ENCODE peak calls at places on chromosomes 5 and 9, in eight cellular contexts. J is thyroid gland, V is tibial nerve, I is IMR-90, T is esophagus squamous epithelium, O is body of pancreas, A is ovary, S is testis. E is an unnamed sample.
A peak's percentile ranks its signal among the peaks of the same experiment; 100 is the strongest.

GRCh38 chr9:112174965-112175795 is at the start of gene SUSD1:
- DNase-seq in J (peak; percentile 28), V (no peak), I (no peak), T (no peak), O (peak; percentile 33), A (peak; percentile 20), S (peak; percentile 28), E (peak; percentile 49)

GRCh38 chr9:109050444-109050843 is 37.1 kb upstream of the CTNNAL1 start:
- DNase-seq in J (no peak), V (no peak), I (no peak), T (no peak), O (no peak), A (no peak), S (no peak), E (no peak)

GRCh38 chr5:78102498-78102897 is 192.0 kb downstream of the AP3B1 start:
- DNase-seq in J (no peak), V (no peak), I (peak; percentile 3), T (no peak), O (no peak), A (no peak), S (no peak), E (no peak)

GRCh38 chr5:154755361-154756202 is at the start of gene LARP1:
- DNase-seq in J (peak; percentile 74), V (no peak), I (peak; percentile 19), T (peak; percentile 75), O (no peak), A (no peak), S (peak; percentile 63), E (no peak)

GRCh38 chr9:85547574-85547973 is 194.2 kb downstream of the AGTPBP1 start:
- DNase-seq in J (no peak), V (no peak), I (no peak), T (no peak), O (no peak), A (no peak), S (no peak), E (no peak)

GRCh38 chr9:36118706-36119105 is 17.8 kb upstream of the GLIPR2 start:
- DNase-seq in J (peak; percentile 96), V (no peak), I (peak; percentile 33), T (no peak), O (no peak), A (no peak), S (no peak), E (no peak)

GRCh38 chr5:91865920-91866319 is 482.8 kb upstream of the ARRDC3 start:
- DNase-seq in J (no peak), V (no peak), I (no peak), T (no peak), O (no peak), A (no peak), S (no peak), E (no peak)

GRCh38 chr9:112119225-112120045 is 55.7 kb downstream of the SUSD1 start:
- DNase-seq in J (no peak), V (no peak), I (peak; percentile 45), T (no peak), O (peak; percentile 76), A (no peak), S (no peak), E (peak; percentile 83)

GRCh38 chr9:92762196-92762595 is 2.4 kb downstream of the BICD2 start:
- DNase-seq in J (no peak), V (no peak), I (no peak), T (no peak), O (no peak), A (no peak), S (no peak), E (no peak)

GRCh38 chr5:74393943-74394342 is 246.6 kb downstream of the ENC1 start:
- DNase-seq in J (no peak), V (no peak), I (no peak), T (no peak), O (no peak), A (no peak), S (no peak), E (no peak)

GRCh38 chr9:136572003-136572595 is 26.3 kb upstream of the NOTCH1 start:
- DNase-seq in J (peak; percentile 66), V (no peak), I (peak; percentile 77), T (no peak), O (no peak), A (no peak), S (no peak), E (no peak)

GRCh38 chr5:21573915-21574314 is 1279.2 kb downstream of the CDH12 start:
- DNase-seq in J (no peak), V (no peak), I (no peak), T (no peak), O (no peak), A (no peak), S (no peak), E (no peak)

DNA sequence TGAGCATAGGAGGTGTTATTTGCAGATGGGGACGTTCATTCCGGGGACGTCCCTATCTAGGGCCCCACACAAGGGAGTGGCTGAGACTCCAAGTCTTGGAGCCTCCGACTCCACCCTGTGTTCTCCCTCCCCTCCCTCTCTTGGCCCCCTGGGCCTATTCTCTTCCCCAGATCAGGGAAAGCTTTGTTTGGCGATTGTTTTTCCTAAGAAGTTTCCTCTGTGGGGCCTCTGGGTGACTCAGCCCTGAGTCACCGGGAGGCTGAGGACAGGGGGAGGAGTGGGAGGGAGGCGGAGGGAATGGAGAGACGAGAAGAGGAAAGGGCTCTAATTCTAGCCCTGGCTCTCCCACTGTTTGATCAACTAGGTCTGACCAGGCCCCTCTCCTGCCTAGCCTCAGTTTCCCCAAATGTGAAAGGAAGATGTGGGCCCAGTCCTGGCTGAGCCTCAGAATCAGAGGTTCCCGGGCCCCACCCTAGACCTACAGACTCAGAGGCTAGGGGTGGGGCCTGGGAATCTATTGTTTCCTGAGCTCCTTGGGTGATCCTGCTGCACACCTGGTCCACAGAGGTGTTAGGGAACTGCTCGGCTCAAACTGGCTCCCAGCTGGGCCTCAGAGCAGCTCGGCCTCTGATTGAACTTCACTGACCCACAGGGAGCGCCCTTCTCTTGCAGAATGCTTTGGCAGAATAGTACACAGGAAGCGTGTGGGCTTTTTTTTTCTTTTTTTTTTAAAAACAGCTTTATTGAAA is 19.2 kb downstream of the GSN start:
- DNase-seq in J (peak; percentile 82), V (peak; percentile 84), I (peak; percentile 95), T (peak; percentile 26), O (peak; percentile 64), A (peak; percentile 92), S (peak; percentile 87), E (peak; percentile 91)
- TF ChIP-seq POLR2A in J (peak; percentile 54), V (no peak), I (no peak), T (peak; percentile 22), O (no peak), A (no peak), S (no peak), E (peak; percentile 44)

GRCh38 chr9:135146766-135147472 is 59.5 kb downstream of the OLFM1 start:
- DNase-seq in J (no peak), V (no peak), I (no peak), T (no peak), O (no peak), A (no peak), S (no peak), E (peak; percentile 92)

GRCh38 chr9:135147938-135148337 is 60.5 kb downstream of the OLFM1 start:
- DNase-seq in J (no peak), V (no peak), I (no peak), T (no peak), O (no peak), A (no peak), S (no peak), E (no peak)

GRCh38 chr9:135147473-135147805 is 60.0 kb downstream of the OLFM1 start:
- DNase-seq in J (peak; percentile 60), V (no peak), I (no peak), T (no peak), O (no peak), A (no peak), S (no peak), E (no peak)

GRCh38 chr9:135144581-135145108 is 57.2 kb downstream of the OLFM1 start:
- DNase-seq in J (no peak), V (no peak), I (no peak), T (no peak), O (peak; percentile 31), A (no peak), S (peak; percentile 48), E (no peak)

GRCh38 chr9:135145312-135145711 is 57.8 kb downstream of the OLFM1 start:
- DNase-seq in J (no peak), V (no peak), I (no peak), T (no peak), O (no peak), A (no peak), S (no peak), E (no peak)
- TF ChIP-seq POLR2A in J (no peak), V (no peak), I (no peak), T (no peak), O (no peak), A (no peak), S (no peak), E (no peak)

GRCh38 chr9:131678499-131679111 is 61.3 kb downstream of the RAPGEF1 start:
- DNase-seq in J (peak; percentile 64), V (peak; percentile 70), I (peak; percentile 98), T (no peak), O (peak; percentile 36), A (peak; percentile 60), S (peak; percentile 53), E (peak; percentile 78)
- TF ChIP-seq POLR2A in J (peak; percentile 41), V (no peak), I (peak; percentile 24), T (peak; percentile 76), O (no peak), A (no peak), S (no peak), E (peak; percentile 20)

DNA sequence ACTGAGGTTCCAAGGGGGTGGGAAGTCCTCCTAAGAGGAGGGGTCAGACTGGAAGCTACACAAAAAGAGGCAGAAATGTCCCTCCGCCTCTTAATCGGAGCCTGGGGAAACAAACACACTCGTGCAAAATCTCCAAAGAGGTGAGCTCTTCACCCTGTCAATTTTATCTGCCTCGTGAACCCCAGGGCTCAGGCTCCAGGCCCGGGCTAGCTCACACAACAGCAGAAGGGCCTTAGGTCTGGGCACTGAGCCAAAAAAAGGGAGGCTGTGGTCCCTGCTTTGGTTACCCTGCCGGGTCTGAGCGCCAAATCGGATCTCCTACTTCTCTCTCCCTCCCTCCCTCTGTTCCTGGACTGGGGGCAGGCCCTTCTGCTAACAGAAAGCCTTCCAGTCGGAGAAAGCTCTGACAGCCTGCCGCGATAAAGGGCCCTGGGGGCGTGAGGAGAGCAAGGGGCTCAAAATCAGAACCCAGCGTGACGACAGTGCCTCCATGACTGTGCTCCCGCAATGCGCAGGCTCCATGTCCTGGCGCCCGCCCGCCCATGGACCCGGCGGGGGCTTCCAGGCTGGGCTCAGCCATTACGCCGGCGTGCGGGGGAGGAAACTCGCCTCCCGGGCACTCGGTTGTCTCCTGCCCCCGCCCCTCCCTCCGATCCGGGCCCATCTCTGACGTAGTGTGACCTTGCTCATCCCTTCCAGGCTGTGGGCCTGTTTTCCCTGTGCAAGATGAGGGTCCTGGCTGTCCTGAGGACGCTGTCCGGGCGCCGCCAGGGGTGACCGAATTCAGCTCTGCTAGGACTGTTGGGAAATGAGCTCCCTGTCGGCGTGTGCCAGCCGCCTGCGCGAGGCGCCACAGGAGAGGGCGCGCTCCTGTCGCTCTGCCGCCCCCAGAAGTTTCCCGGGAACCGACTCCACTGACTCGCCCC is 865 bp upstream of the SLC22A4 start:
- DNase-seq in J (peak; percentile 83), V (peak; percentile 73), I (peak; percentile 87), T (no peak), O (peak; percentile 68), A (peak; percentile 97), S (peak; percentile 93), E (peak; percentile 96)
- TF ChIP-seq POLR2A in J (peak; percentile 2), V (peak; percentile 11), I (peak; percentile 63), T (peak; percentile 3), O (peak; percentile 8), A (peak; percentile 47), S (no peak), E (peak; percentile 21)